ENCODE peak calls at places on chromosomes 2 and 18, in nine cellular contexts. One of them, this sample, is unnamed.

GRCh38 chr2:236947294-236947693 is 138.4 kb upstream of the COPS8 start:
- DNase-seq in CD4-positive, alpha-beta T cell: no peak
- DNase-seq in psoas muscle: no peak
- DNase-seq in HL-60: no peak
- DNase-seq in HCT116: no peak
- DNase-seq in upper lobe of right lung: no peak
- DNase-seq in ovary: no peak
- DNase-seq in GM23338: no peak
- DNase-seq in IMR-90: no peak
- DNase-seq in this sample: no peak

GRCh38 chr2:173763641-173764040 is 201.5 kb downstream of the SP3 start:
- DNase-seq in CD4-positive, alpha-beta T cell: no peak
- DNase-seq in psoas muscle: no peak
- DNase-seq in HL-60: no peak
- DNase-seq in HCT116: no peak
- DNase-seq in upper lobe of right lung: no peak
- DNase-seq in ovary: no peak
- DNase-seq in GM23338: no peak
- DNase-seq in IMR-90: no peak
- DNase-seq in this sample: no peak

GRCh38 chr2:192208848-192209247 is 14.1 kb upstream of the TMEFF2 start:
- DNase-seq in CD4-positive, alpha-beta T cell: no peak
- DNase-seq in psoas muscle: no peak
- DNase-seq in HL-60: no peak
- DNase-seq in HCT116: no peak
- DNase-seq in upper lobe of right lung: no peak
- DNase-seq in ovary: no peak
- DNase-seq in GM23338: no peak
- DNase-seq in IMR-90: peak
- DNase-seq in this sample: no peak

GRCh38 chr2:88492002-88492401 is 39.5 kb upstream of the FOXI3 start:
- DNase-seq in CD4-positive, alpha-beta T cell: no peak
- DNase-seq in psoas muscle: no peak
- DNase-seq in HL-60: no peak
- DNase-seq in HCT116: no peak
- DNase-seq in upper lobe of right lung: no peak
- DNase-seq in ovary: no peak
- DNase-seq in GM23338: no peak
- DNase-seq in IMR-90: no peak
- DNase-seq in this sample: no peak

GRCh38 chr18:49175071-49175470 is 224.3 kb upstream of the SMAD7 start:
- DNase-seq in CD4-positive, alpha-beta T cell: no peak
- DNase-seq in psoas muscle: no peak
- DNase-seq in HL-60: no peak
- DNase-seq in HCT116: no peak
- DNase-seq in upper lobe of right lung: no peak
- DNase-seq in ovary: no peak
- DNase-seq in GM23338: no peak
- DNase-seq in IMR-90: no peak
- DNase-seq in this sample: no peak

GRCh38 chr2:40384714-40385113 is 67.2 kb downstream of the SLC8A1 start:
- DNase-seq in CD4-positive, alpha-beta T cell: no peak
- DNase-seq in psoas muscle: no peak
- DNase-seq in HL-60: peak
- DNase-seq in HCT116: no peak
- DNase-seq in upper lobe of right lung: no peak
- DNase-seq in ovary: no peak
- DNase-seq in GM23338: no peak
- DNase-seq in IMR-90: peak
- DNase-seq in this sample: peak

GRCh38 chr2:88919087-88919738 is 227.7 kb downstream of the RPIA start:
- DNase-seq in CD4-positive, alpha-beta T cell: no peak
- DNase-seq in psoas muscle: no peak
- DNase-seq in HL-60: no peak
- DNase-seq in HCT116: no peak
- DNase-seq in upper lobe of right lung: no peak
- DNase-seq in ovary: no peak
- DNase-seq in GM23338: peak
- DNase-seq in IMR-90: peak
- DNase-seq in this sample: peak

GRCh38 chr18:10101729-10102128 is 187.9 kb downstream of the VAPA start:
- DNase-seq in CD4-positive, alpha-beta T cell: no peak
- DNase-seq in psoas muscle: no peak
- DNase-seq in HL-60: no peak
- DNase-seq in HCT116: no peak
- DNase-seq in upper lobe of right lung: no peak
- DNase-seq in ovary: no peak
- DNase-seq in GM23338: peak
- DNase-seq in IMR-90: no peak
- DNase-seq in this sample: no peak

GRCh38 chr18:36993068-36993467 is 164.1 kb downstream of the KIAA1328 start:
- DNase-seq in CD4-positive, alpha-beta T cell: no peak
- DNase-seq in psoas muscle: no peak
- DNase-seq in HL-60: no peak
- DNase-seq in HCT116: no peak
- DNase-seq in upper lobe of right lung: no peak
- DNase-seq in ovary: no peak
- DNase-seq in GM23338: no peak
- DNase-seq in IMR-90: peak
- DNase-seq in this sample: peak

GRCh38 chr18:79733996-79734770 is 54.6 kb downstream of the CTDP1 start:
- DNase-seq in CD4-positive, alpha-beta T cell: no peak
- DNase-seq in psoas muscle: peak
- DNase-seq in HL-60: no peak
- DNase-seq in HCT116: no peak
- DNase-seq in upper lobe of right lung: no peak
- DNase-seq in ovary: no peak
- DNase-seq in GM23338: no peak
- DNase-seq in IMR-90: no peak
- DNase-seq in this sample: no peak

GRCh38 chr2:114426111-114426510 is 16.3 kb upstream of the DPP10 start:
- DNase-seq in CD4-positive, alpha-beta T cell: no peak
- DNase-seq in psoas muscle: no peak
- DNase-seq in HL-60: no peak
- DNase-seq in HCT116: no peak
- DNase-seq in upper lobe of right lung: no peak
- DNase-seq in ovary: no peak
- DNase-seq in GM23338: no peak
- DNase-seq in IMR-90: no peak
- DNase-seq in this sample: no peak

GRCh38 chr2:96532641-96533291 is 3.8 kb upstream of the ARID5A start:
- DNase-seq in CD4-positive, alpha-beta T cell: no peak
- DNase-seq in psoas muscle: peak
- DNase-seq in HL-60: no peak
- DNase-seq in HCT116: no peak
- DNase-seq in upper lobe of right lung: peak
- DNase-seq in ovary: no peak
- DNase-seq in GM23338: no peak
- DNase-seq in IMR-90: no peak
- DNase-seq in this sample: no peak

GRCh38 chr2:240298803-240299709 is 136.4 kb upstream of the GPC1 start:
- DNase-seq in CD4-positive, alpha-beta T cell: no peak
- DNase-seq in psoas muscle: peak
- DNase-seq in HL-60: no peak
- DNase-seq in HCT116: no peak
- DNase-seq in upper lobe of right lung: peak
- DNase-seq in ovary: no peak
- DNase-seq in GM23338: no peak
- DNase-seq in IMR-90: no peak
- DNase-seq in this sample: no peak
- TF ChIP-seq CTCF in CD4-positive, alpha-beta T cell: no peak
- TF ChIP-seq CTCF in psoas muscle: no peak
- TF ChIP-seq CTCF in HL-60: no peak
- TF ChIP-seq CTCF in HCT116: peak
- TF ChIP-seq CTCF in upper lobe of right lung: no peak
- TF ChIP-seq CTCF in ovary: no peak
- TF ChIP-seq CTCF in GM23338: peak
- TF ChIP-seq CTCF in IMR-90: peak
- TF ChIP-seq CTCF in this sample: no peak

GRCh38 chr18:58534535-58535301 is 94.2 kb downstream of the ALPK2 start:
- DNase-seq in CD4-positive, alpha-beta T cell: no peak
- DNase-seq in psoas muscle: no peak
- DNase-seq in HL-60: no peak
- DNase-seq in HCT116: no peak
- DNase-seq in upper lobe of right lung: no peak
- DNase-seq in ovary: no peak
- DNase-seq in GM23338: peak
- DNase-seq in IMR-90: no peak
- DNase-seq in this sample: no peak

GRCh38 chr18:58536534-58537271 is 92.2 kb downstream of the ALPK2 start:
- DNase-seq in CD4-positive, alpha-beta T cell: no peak
- DNase-seq in psoas muscle: no peak
- DNase-seq in HL-60: peak
- DNase-seq in HCT116: no peak
- DNase-seq in upper lobe of right lung: no peak
- DNase-seq in ovary: no peak
- DNase-seq in GM23338: no peak
- DNase-seq in IMR-90: no peak
- DNase-seq in this sample: no peak

GRCh38 chr18:58533771-58534170 is 95.1 kb downstream of the ALPK2 start:
- DNase-seq in CD4-positive, alpha-beta T cell: no peak
- DNase-seq in psoas muscle: no peak
- DNase-seq in HL-60: no peak
- DNase-seq in HCT116: no peak
- DNase-seq in upper lobe of right lung: no peak
- DNase-seq in ovary: no peak
- DNase-seq in GM23338: no peak
- DNase-seq in IMR-90: no peak
- DNase-seq in this sample: no peak

GRCh38 chr18:58536187-58536516 is 92.7 kb downstream of the ALPK2 start:
- DNase-seq in CD4-positive, alpha-beta T cell: no peak
- DNase-seq in psoas muscle: no peak
- DNase-seq in HL-60: no peak
- DNase-seq in HCT116: no peak
- DNase-seq in upper lobe of right lung: no peak
- DNase-seq in ovary: no peak
- DNase-seq in GM23338: no peak
- DNase-seq in IMR-90: no peak
- DNase-seq in this sample: no peak

GRCh38 chr18:58535340-58536186 is 93.3 kb downstream of the ALPK2 start:
- DNase-seq in CD4-positive, alpha-beta T cell: no peak
- DNase-seq in psoas muscle: no peak
- DNase-seq in HL-60: no peak
- DNase-seq in HCT116: no peak
- DNase-seq in upper lobe of right lung: no peak
- DNase-seq in ovary: no peak
- DNase-seq in GM23338: no peak
- DNase-seq in IMR-90: peak
- DNase-seq in this sample: no peak
- H3K27ac ChIP-seq in CD4-positive, alpha-beta T cell: no peak
- H3K27ac ChIP-seq in psoas muscle: no peak
- H3K27ac ChIP-seq in HL-60: no peak
- H3K27ac ChIP-seq in HCT116: no peak
- H3K27ac ChIP-seq in upper lobe of right lung: no peak
- H3K27ac ChIP-seq in ovary: no peak
- H3K27ac ChIP-seq in GM23338: no peak
- H3K27ac ChIP-seq in IMR-90: no peak
- H3K27ac ChIP-seq in this sample: no peak

DNA sequence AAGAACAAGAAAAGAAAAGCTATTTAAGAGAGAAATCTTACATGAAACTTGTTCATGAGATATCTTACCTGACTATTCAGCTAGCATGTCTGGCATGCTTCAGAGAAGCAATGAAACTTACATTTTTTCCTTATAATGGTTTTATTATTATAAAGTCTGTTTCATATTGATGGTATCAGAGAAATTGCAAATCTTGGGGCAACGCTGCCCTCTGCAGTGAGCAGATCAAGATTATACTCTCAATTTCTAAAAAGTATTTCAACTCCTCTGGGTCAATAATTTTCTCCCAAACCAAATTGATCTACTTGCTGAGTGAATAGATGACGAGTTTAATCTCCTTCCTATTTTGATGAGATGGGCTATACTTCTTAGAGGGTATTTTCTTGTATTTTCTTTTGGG is 235.6 kb downstream of the NUP35 start:
- DNase-seq in CD4-positive, alpha-beta T cell: no peak
- DNase-seq in psoas muscle: no peak
- DNase-seq in HL-60: no peak
- DNase-seq in HCT116: peak
- DNase-seq in upper lobe of right lung: no peak
- DNase-seq in ovary: no peak
- DNase-seq in GM23338: no peak
- DNase-seq in IMR-90: no peak
- DNase-seq in this sample: no peak
- TF ChIP-seq CTCF in CD4-positive, alpha-beta T cell: no peak
- TF ChIP-seq CTCF in psoas muscle: no peak
- TF ChIP-seq CTCF in HL-60: no peak
- TF ChIP-seq CTCF in HCT116: peak
- TF ChIP-seq CTCF in upper lobe of right lung: no peak
- TF ChIP-seq CTCF in ovary: no peak
- TF ChIP-seq CTCF in GM23338: peak
- TF ChIP-seq CTCF in IMR-90: peak
- TF ChIP-seq CTCF in this sample: no peak

GRCh38 chr2:201633862-201634261 is 9.4 kb downstream of the TMEM237 start:
- DNase-seq in CD4-positive, alpha-beta T cell: no peak
- DNase-seq in psoas muscle: no peak
- DNase-seq in HL-60: no peak
- DNase-seq in HCT116: no peak
- DNase-seq in upper lobe of right lung: no peak
- DNase-seq in ovary: no peak
- DNase-seq in GM23338: no peak
- DNase-seq in IMR-90: peak
- DNase-seq in this sample: no peak

GRCh38 chr2:201639205-201639604 is 4.1 kb downstream of the TMEM237 start:
- DNase-seq in CD4-positive, alpha-beta T cell: no peak
- DNase-seq in psoas muscle: no peak
- DNase-seq in HL-60: no peak
- DNase-seq in HCT116: no peak
- DNase-seq in upper lobe of right lung: no peak
- DNase-seq in ovary: no peak
- DNase-seq in GM23338: no peak
- DNase-seq in IMR-90: peak
- DNase-seq in this sample: no peak

GRCh38 chr2:201642579-201643215 is 606 bp downstream of the TMEM237 start:
- DNase-seq in CD4-positive, alpha-beta T cell: peak
- DNase-seq in psoas muscle: peak
- DNase-seq in HL-60: peak
- DNase-seq in HCT116: peak
- DNase-seq in upper lobe of right lung: peak
- DNase-seq in ovary: peak
- DNase-seq in GM23338: peak
- DNase-seq in IMR-90: peak
- DNase-seq in this sample: peak

GRCh38 chr2:201642086-201642578 is 1.2 kb downstream of the TMEM237 start:
- DNase-seq in CD4-positive, alpha-beta T cell: no peak
- DNase-seq in psoas muscle: no peak
- DNase-seq in HL-60: no peak
- DNase-seq in HCT116: no peak
- DNase-seq in upper lobe of right lung: no peak
- DNase-seq in ovary: no peak
- DNase-seq in GM23338: peak
- DNase-seq in IMR-90: no peak
- DNase-seq in this sample: no peak

DNA sequence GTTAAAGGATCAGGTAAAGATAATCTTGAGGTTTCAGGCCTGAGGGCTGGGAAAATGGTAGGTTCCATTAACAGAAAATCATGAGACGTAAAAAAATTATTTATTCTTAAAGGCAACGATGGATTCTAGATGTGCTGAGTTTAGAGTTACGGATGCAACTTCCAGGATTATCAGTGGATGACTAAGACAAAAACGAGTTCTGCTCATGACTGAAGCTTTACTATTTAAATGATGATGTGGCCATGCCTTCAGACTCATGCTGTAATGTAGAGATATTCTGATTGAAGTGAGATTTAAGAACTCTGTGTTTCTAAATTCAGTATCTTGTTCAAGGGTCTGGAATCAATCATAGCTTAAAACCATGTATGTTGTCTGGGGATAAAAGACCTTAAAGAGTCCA is 5.0 kb downstream of the TMEM237 start:
- DNase-seq in CD4-positive, alpha-beta T cell: no peak
- DNase-seq in psoas muscle: no peak
- DNase-seq in HL-60: no peak
- DNase-seq in HCT116: no peak
- DNase-seq in upper lobe of right lung: no peak
- DNase-seq in ovary: no peak
- DNase-seq in GM23338: no peak
- DNase-seq in IMR-90: peak
- DNase-seq in this sample: no peak
- H3K27ac ChIP-seq in CD4-positive, alpha-beta T cell: no peak
- H3K27ac ChIP-seq in psoas muscle: no peak
- H3K27ac ChIP-seq in HL-60: no peak
- H3K27ac ChIP-seq in HCT116: no peak
- H3K27ac ChIP-seq in upper lobe of right lung: no peak
- H3K27ac ChIP-seq in ovary: no peak
- H3K27ac ChIP-seq in GM23338: no peak
- H3K27ac ChIP-seq in IMR-90: no peak
- H3K27ac ChIP-seq in this sample: no peak

This sample was measured in RWPE1.